ENCODE peak calls at places on chromosome 4, in eight cellular contexts. One of them, this sample, is unnamed.

GRCh38 chr4:105836537-105836936 is 58.7 kb upstream of the NPNT start:
- DNase-seq in head of caudate nucleus: no peak
- DNase-seq in left colon: no peak
- DNase-seq in heart right ventricle: no peak
- DNase-seq in H9: no peak
- DNase-seq in RPMI7951: no peak
- DNase-seq in EL: no peak
- DNase-seq in fibroblast of the aortic adventitia: no peak
- DNase-seq in this sample: no peak

GRCh38 chr4:83266689-83267088 is 17.9 kb downstream of the COQ2 start:
- DNase-seq in heart right ventricle: no peak
- DNase-seq in EL: no peak
- DNase-seq in H9: no peak
- DNase-seq in fibroblast of the aortic adventitia: no peak
- DNase-seq in head of caudate nucleus: no peak
- DNase-seq in left colon: no peak
- DNase-seq in RPMI7951: no peak
- DNase-seq in this sample: no peak

GRCh38 chr4:87882321-87882720 is 49.6 kb downstream of the MEPE start:
- DNase-seq in fibroblast of the aortic adventitia: peak
- DNase-seq in head of caudate nucleus: no peak
- DNase-seq in EL: no peak
- DNase-seq in heart right ventricle: no peak
- DNase-seq in H9: no peak
- DNase-seq in RPMI7951: no peak
- DNase-seq in left colon: no peak
- DNase-seq in this sample: no peak

GRCh38 chr4:67575889-67576329 is 17.4 kb downstream of the STAP1 start:
- DNase-seq in RPMI7951: no peak
- DNase-seq in EL: no peak
- DNase-seq in head of caudate nucleus: no peak
- DNase-seq in left colon: no peak
- DNase-seq in fibroblast of the aortic adventitia: no peak
- DNase-seq in H9: no peak
- DNase-seq in heart right ventricle: no peak
- DNase-seq in this sample: no peak

GRCh38 chr4:32519060-32519459 is 1798.9 kb downstream of the PCDH7 start:
- DNase-seq in RPMI7951: no peak
- DNase-seq in heart right ventricle: no peak
- DNase-seq in EL: no peak
- DNase-seq in H9: no peak
- DNase-seq in fibroblast of the aortic adventitia: peak
- DNase-seq in head of caudate nucleus: no peak
- DNase-seq in left colon: no peak
- DNase-seq in this sample: no peak

GRCh38 chr4:74117024-74117534 is 18.1 kb upstream of the CXCL2 start:
- DNase-seq in head of caudate nucleus: peak
- DNase-seq in left colon: peak
- DNase-seq in fibroblast of the aortic adventitia: peak
- DNase-seq in H9: no peak
- DNase-seq in RPMI7951: peak
- DNase-seq in EL: peak
- DNase-seq in heart right ventricle: peak
- DNase-seq in this sample: no peak

GRCh38 chr4:149752729-149753128 is 62.9 kb downstream of the IQCM start:
- DNase-seq in EL: no peak
- DNase-seq in head of caudate nucleus: no peak
- DNase-seq in fibroblast of the aortic adventitia: no peak
- DNase-seq in left colon: no peak
- DNase-seq in H9: no peak
- DNase-seq in RPMI7951: no peak
- DNase-seq in heart right ventricle: no peak
- DNase-seq in this sample: no peak

GRCh38 chr4:185283723-185284122 is 74.3 kb downstream of the SNX25 start:
- DNase-seq in H9: no peak
- DNase-seq in fibroblast of the aortic adventitia: peak
- DNase-seq in RPMI7951: no peak
- DNase-seq in head of caudate nucleus: no peak
- DNase-seq in EL: peak
- DNase-seq in heart right ventricle: no peak
- DNase-seq in left colon: no peak
- DNase-seq in this sample: no peak

GRCh38 chr4:174847801-174848427 is 18.9 kb upstream of the GLRA3 start:
- DNase-seq in left colon: no peak
- DNase-seq in EL: no peak
- DNase-seq in fibroblast of the aortic adventitia: no peak
- DNase-seq in RPMI7951: no peak
- DNase-seq in head of caudate nucleus: no peak
- DNase-seq in H9: no peak
- DNase-seq in heart right ventricle: no peak
- DNase-seq in this sample: no peak

GRCh38 chr4:113040793-113041192 is 8.7 kb upstream of the ANK2 start:
- DNase-seq in left colon: no peak
- DNase-seq in head of caudate nucleus: no peak
- DNase-seq in H9: no peak
- DNase-seq in RPMI7951: no peak
- DNase-seq in heart right ventricle: no peak
- DNase-seq in fibroblast of the aortic adventitia: no peak
- DNase-seq in EL: no peak
- DNase-seq in this sample: no peak

GRCh38 chr4:94325835-94326234 is 16.8 kb downstream of the HPGDS start:
- DNase-seq in EL: no peak
- DNase-seq in fibroblast of the aortic adventitia: no peak
- DNase-seq in RPMI7951: no peak
- DNase-seq in H9: no peak
- DNase-seq in head of caudate nucleus: no peak
- DNase-seq in heart right ventricle: no peak
- DNase-seq in left colon: no peak
- DNase-seq in this sample: no peak

GRCh38 chr4:89836031-89836777 is 757 bp downstream of the SNCA start:
- DNase-seq in RPMI7951: no peak
- DNase-seq in heart right ventricle: no peak
- DNase-seq in left colon: no peak
- DNase-seq in EL: no peak
- DNase-seq in head of caudate nucleus: peak
- DNase-seq in H9: peak
- DNase-seq in fibroblast of the aortic adventitia: no peak
- DNase-seq in this sample: no peak

GRCh38 chr4:141391293-141391692 is 170.6 kb downstream of the ZNF330 start:
- DNase-seq in heart right ventricle: no peak
- DNase-seq in EL: peak
- DNase-seq in fibroblast of the aortic adventitia: no peak
- DNase-seq in left colon: no peak
- DNase-seq in head of caudate nucleus: no peak
- DNase-seq in H9: no peak
- DNase-seq in RPMI7951: no peak
- DNase-seq in this sample: no peak

GRCh38 chr4:165461176-165461835 is 82.5 kb downstream of the CPE start:
- DNase-seq in heart right ventricle: peak
- DNase-seq in left colon: no peak
- DNase-seq in EL: peak
- DNase-seq in RPMI7951: peak
- DNase-seq in fibroblast of the aortic adventitia: peak
- DNase-seq in H9: no peak
- DNase-seq in head of caudate nucleus: no peak
- DNase-seq in this sample: no peak

GRCh38 chr4:169152104-169152503 is 118.7 kb downstream of the SH3RF1 start:
- DNase-seq in left colon: no peak
- DNase-seq in RPMI7951: no peak
- DNase-seq in head of caudate nucleus: no peak
- DNase-seq in fibroblast of the aortic adventitia: no peak
- DNase-seq in H9: no peak
- DNase-seq in EL: no peak
- DNase-seq in heart right ventricle: no peak
- DNase-seq in this sample: no peak

GRCh38 chr4:54384563-54384962 is 155.5 kb downstream of the PDGFRA start:
- DNase-seq in EL: peak
- DNase-seq in heart right ventricle: peak
- DNase-seq in head of caudate nucleus: peak
- DNase-seq in left colon: no peak
- DNase-seq in fibroblast of the aortic adventitia: peak
- DNase-seq in H9: no peak
- DNase-seq in RPMI7951: peak
- DNase-seq in this sample: no peak

GRCh38 chr4:138223191-138223910 is 18.8 kb downstream of the SLC7A11 start:
- DNase-seq in RPMI7951: no peak
- DNase-seq in head of caudate nucleus: no peak
- DNase-seq in heart right ventricle: no peak
- DNase-seq in fibroblast of the aortic adventitia: no peak
- DNase-seq in left colon: no peak
- DNase-seq in H9: peak
- DNase-seq in EL: no peak
- DNase-seq in this sample: peak

GRCh38 chr4:153788064-153788418 is 842 bp downstream of the SFRP2 start:
- DNase-seq in EL: no peak
- DNase-seq in head of caudate nucleus: no peak
- DNase-seq in RPMI7951: no peak
- DNase-seq in left colon: no peak
- DNase-seq in H9: no peak
- DNase-seq in fibroblast of the aortic adventitia: no peak
- DNase-seq in heart right ventricle: no peak
- DNase-seq in this sample: no peak

GRCh38 chr4:77155631-77156345 is 1.2 kb upstream of the CCNG2 start:
- DNase-seq in heart right ventricle: no peak
- DNase-seq in head of caudate nucleus: no peak
- DNase-seq in fibroblast of the aortic adventitia: no peak
- DNase-seq in left colon: no peak
- DNase-seq in EL: no peak
- DNase-seq in RPMI7951: no peak
- DNase-seq in H9: no peak
- DNase-seq in this sample: no peak

GRCh38 chr4:126604273-126604867 is 1028.4 kb upstream of the INTU start:
- DNase-seq in RPMI7951: peak
- DNase-seq in heart right ventricle: no peak
- DNase-seq in H9: no peak
- DNase-seq in left colon: no peak
- DNase-seq in EL: peak
- DNase-seq in head of caudate nucleus: peak
- DNase-seq in fibroblast of the aortic adventitia: peak
- DNase-seq in this sample: no peak

GRCh38 chr4:124902111-124902510 is 189.6 kb upstream of the ANKRD50 start:
- DNase-seq in heart right ventricle: no peak
- DNase-seq in RPMI7951: no peak
- DNase-seq in fibroblast of the aortic adventitia: no peak
- DNase-seq in H9: no peak
- DNase-seq in left colon: no peak
- DNase-seq in EL: no peak
- DNase-seq in head of caudate nucleus: no peak
- DNase-seq in this sample: no peak

GRCh38 chr4:136337216-136337615 is 1195.1 kb downstream of the PCDH18 start:
- DNase-seq in EL: no peak
- DNase-seq in RPMI7951: no peak
- DNase-seq in heart right ventricle: no peak
- DNase-seq in H9: no peak
- DNase-seq in left colon: no peak
- DNase-seq in head of caudate nucleus: no peak
- DNase-seq in fibroblast of the aortic adventitia: no peak
- DNase-seq in this sample: no peak

GRCh38 chr4:147480891-147481576 is at the start of gene EDNRA:
- DNase-seq in left colon: no peak
- DNase-seq in H9: peak
- DNase-seq in heart right ventricle: peak
- DNase-seq in fibroblast of the aortic adventitia: peak
- DNase-seq in RPMI7951: peak
- DNase-seq in EL: peak
- DNase-seq in head of caudate nucleus: no peak
- DNase-seq in this sample: no peak

GRCh38 chr4:2047031-2047660 is 12.0 kb upstream of the NAT8L start:
- DNase-seq in left colon: no peak
- DNase-seq in fibroblast of the aortic adventitia: no peak
- DNase-seq in heart right ventricle: no peak
- DNase-seq in RPMI7951: no peak
- DNase-seq in EL: no peak
- DNase-seq in head of caudate nucleus: no peak
- DNase-seq in H9: peak
- DNase-seq in this sample: no peak

GRCh38 chr4:3880595-3881120 is 114.5 kb downstream of the ADRA2C start:
- DNase-seq in heart right ventricle: peak
- DNase-seq in RPMI7951: peak
- DNase-seq in left colon: peak
- DNase-seq in head of caudate nucleus: peak
- DNase-seq in fibroblast of the aortic adventitia: peak
- DNase-seq in H9: peak
- DNase-seq in EL: peak
- DNase-seq in this sample: peak

GRCh38 chr4:113292371-113293042 is 243.1 kb downstream of the ANK2 start:
- DNase-seq in head of caudate nucleus: peak
- DNase-seq in heart right ventricle: peak
- DNase-seq in fibroblast of the aortic adventitia: peak
- DNase-seq in RPMI7951: no peak
- DNase-seq in EL: peak
- DNase-seq in left colon: no peak
- DNase-seq in H9: peak
- DNase-seq in this sample: peak

GRCh38 chr4:957581-958313 is 15.6 kb downstream of the DGKQ start:
- DNase-seq in head of caudate nucleus: no peak
- DNase-seq in RPMI7951: no peak
- DNase-seq in H9: no peak
- DNase-seq in EL: no peak
- DNase-seq in left colon: no peak
- DNase-seq in heart right ventricle: no peak
- DNase-seq in fibroblast of the aortic adventitia: no peak
- DNase-seq in this sample: no peak

GRCh38 chr4:6608758-6609414 is 31.6 kb upstream of the MRFAP1 start:
- DNase-seq in fibroblast of the aortic adventitia: no peak
- DNase-seq in EL: no peak
- DNase-seq in head of caudate nucleus: peak
- DNase-seq in left colon: no peak
- DNase-seq in RPMI7951: no peak
- DNase-seq in H9: peak
- DNase-seq in heart right ventricle: peak
- DNase-seq in this sample: no peak

GRCh38 chr4:142563682-142564291 is 282.3 kb downstream of the INPP4B start:
- DNase-seq in head of caudate nucleus: no peak
- DNase-seq in left colon: no peak
- DNase-seq in heart right ventricle: no peak
- DNase-seq in fibroblast of the aortic adventitia: no peak
- DNase-seq in RPMI7951: peak
- DNase-seq in EL: peak
- DNase-seq in H9: no peak
- DNase-seq in this sample: no peak

GRCh38 chr4:128323401-128323800 is 35.8 kb upstream of the PGRMC2 start:
- DNase-seq in RPMI7951: no peak
- DNase-seq in heart right ventricle: no peak
- DNase-seq in H9: no peak
- DNase-seq in fibroblast of the aortic adventitia: no peak
- DNase-seq in EL: no peak
- DNase-seq in head of caudate nucleus: no peak
- DNase-seq in left colon: no peak
- DNase-seq in this sample: no peak

GRCh38 chr4:137749466-137749865 is 217.2 kb upstream of the PCDH18 start:
- DNase-seq in H9: no peak
- DNase-seq in left colon: no peak
- DNase-seq in heart right ventricle: no peak
- DNase-seq in head of caudate nucleus: no peak
- DNase-seq in RPMI7951: no peak
- DNase-seq in EL: peak
- DNase-seq in fibroblast of the aortic adventitia: peak
- DNase-seq in this sample: no peak

GRCh38 chr4:104866809-104867208 is 279.9 kb upstream of the TET2 start:
- DNase-seq in heart right ventricle: no peak
- DNase-seq in RPMI7951: no peak
- DNase-seq in H9: no peak
- DNase-seq in EL: no peak
- DNase-seq in left colon: no peak
- DNase-seq in head of caudate nucleus: no peak
- DNase-seq in fibroblast of the aortic adventitia: no peak
- DNase-seq in this sample: no peak

GRCh38 chr4:7960017-7960789 is 20.5 kb upstream of the AFAP1 start:
- DNase-seq in H9: no peak
- DNase-seq in fibroblast of the aortic adventitia: no peak
- DNase-seq in RPMI7951: no peak
- DNase-seq in EL: no peak
- DNase-seq in heart right ventricle: no peak
- DNase-seq in left colon: no peak
- DNase-seq in head of caudate nucleus: no peak
- DNase-seq in this sample: no peak

GRCh38 chr4:37243061-37243460 is 1.5 kb upstream of the NWD2 start:
- DNase-seq in heart right ventricle: no peak
- DNase-seq in RPMI7951: no peak
- DNase-seq in left colon: no peak
- DNase-seq in head of caudate nucleus: no peak
- DNase-seq in H9: peak
- DNase-seq in fibroblast of the aortic adventitia: no peak
- DNase-seq in EL: no peak
- DNase-seq in this sample: no peak

This sample was measured in iPS DF 6.9.